ENCODE peak calls at places on chromosomes 3 and 15, in four cellular contexts. M is A549, T is K562, N is GM12878. G is an unnamed sample.

GRCh38 chr3:131218196-131218595 is 163.4 kb upstream of the NUDT16 start:
- DNase-seq in M (no peak), T (no peak), N (no peak), G (peak)

GRCh38 chr3:72346526-72346926 is 501.7 kb downstream of the SHQ1 start:
- DNase-seq in T (no peak), N (no peak), M (no peak), G (peak)

GRCh38 chr15:40755821-40756220 is 767 bp upstream of the RMDN3 start:
- DNase-seq in T (no peak), N (no peak), M (no peak), G (no peak)

GRCh38 chr3:58427661-58428361 is 5.8 kb downstream of the PDHB start:
- DNase-seq in T (no peak), N (no peak), M (no peak), G (no peak)

GRCh38 chr15:85480923-85481322 is 100.5 kb downstream of the AKAP13 start:
- DNase-seq in T (no peak), M (no peak), N (no peak), G (no peak)

GRCh38 chr3:125140817-125141595 is 71.5 kb downstream of the SLC12A8 start:
- DNase-seq in M (no peak), T (no peak), N (no peak), G (no peak)

GRCh38 chr3:126817781-126818180 is 113.7 kb downstream of the CHCHD6 start:
- DNase-seq in T (no peak), N (no peak), M (no peak), G (no peak)

GRCh38 chr15:93989611-93990010 is 241.8 kb upstream of the MCTP2 start:
- DNase-seq in M (no peak), N (no peak), T (no peak), G (no peak)

GRCh38 chr15:42490246-42490742 is 647 bp downstream of the ZNF106 start:
- DNase-seq in M (no peak), N (no peak), T (no peak), G (peak)

GRCh38 chr15:57356636-57357035 is 19.7 kb upstream of the CGNL1 start:
- DNase-seq in M (no peak), T (no peak), N (no peak), G (peak)

GRCh38 chr15:88918738-88919137 is 5.6 kb upstream of the MFGE8 start:
- DNase-seq in N (peak), T (no peak), M (no peak), G (peak)

GRCh38 chr3:72487946-72488735 is 360.1 kb downstream of the SHQ1 start:
- DNase-seq in T (no peak), N (no peak), M (no peak), G (peak)

GRCh38 chr3:99175276-99175801 is 273.8 kb upstream of the DCBLD2 start:
- DNase-seq in T (no peak), M (no peak), N (no peak), G (no peak)

GRCh38 chr15:85973584-85974347 is 105.9 kb upstream of the AGBL1 start:
- DNase-seq in T (no peak), M (no peak), N (no peak), G (no peak)

GRCh38 chr3:26090589-26090988 is 300.7 kb downstream of the OXSM start:
- DNase-seq in N (no peak), M (no peak), T (no peak), G (no peak)

GRCh38 chr3:33006571-33007286 is 55.3 kb downstream of the CCR4 start:
- DNase-seq in T (no peak), M (no peak), N (no peak), G (peak)

GRCh38 chr3:9791127-9791526 is 1.1 kb downstream of the TADA3 start:
- DNase-seq in M (no peak), T (no peak), N (no peak), G (no peak)

GRCh38 chr15:90451215-90451850 is 63.3 kb downstream of the IQGAP1 start:
- DNase-seq in M (no peak), T (no peak), N (no peak), G (peak)

GRCh38 chr3:46239301-46239938 is 2.8 kb upstream of the CCR3 start:
- DNase-seq in T (no peak), N (no peak), M (no peak), G (no peak)

GRCh38 chr3:153144779-153145178 is 17.2 kb upstream of the RAP2B start:
- DNase-seq in M (no peak), N (no peak), T (no peak), G (peak)

GRCh38 chr3:134710313-134710680 is 59.5 kb upstream of the KY start:
- DNase-seq in M (no peak), N (no peak), T (no peak), G (no peak)

GRCh38 chr3:123692671-123693070 is 107.8 kb upstream of the HACD2 start:
- DNase-seq in M (no peak), T (no peak), N (no peak), G (no peak)

GRCh38 chr3:23002846-23003800 is 200.0 kb upstream of the UBE2E2 start:
- DNase-seq in M (no peak), T (no peak), N (no peak), G (peak)

GRCh38 chr3:125398952-125399351 is 23.8 kb upstream of the ZNF148 start:
- DNase-seq in M (no peak), N (no peak), T (peak), G (no peak)

GRCh38 chr15:75606711-75607684 is 18.5 kb downstream of the SNUPN start:
- DNase-seq in M (no peak), T (peak), N (no peak), G (peak)
- TF ChIP-seq CEBPB in M (no peak), T (no peak), N (no peak), G (no peak)

GRCh38 chr3:159432721-159433300 is 555.8 kb upstream of the IL12A start:
- DNase-seq in N (no peak), T (no peak), M (no peak), G (peak)
- TF ChIP-seq RFX5 in N (no peak), T (no peak), M (no peak), G (no peak)

GRCh38 chr3:159605776-159606175 is 382.9 kb upstream of the IL12A start:
- DNase-seq in M (no peak), T (no peak), N (no peak), G (no peak)

GRCh38 chr3:159604151-159604581 is 384.5 kb upstream of the IL12A start:
- DNase-seq in T (no peak), N (no peak), M (no peak), G (peak)

GRCh38 chr3:159607856-159608255 is 380.8 kb upstream of the IL12A start:
- DNase-seq in M (no peak), N (no peak), T (no peak), G (no peak)

GRCh38 chr3:159605101-159605500 is 383.5 kb upstream of the IL12A start:
- DNase-seq in N (no peak), M (no peak), T (no peak), G (no peak)

DNA sequence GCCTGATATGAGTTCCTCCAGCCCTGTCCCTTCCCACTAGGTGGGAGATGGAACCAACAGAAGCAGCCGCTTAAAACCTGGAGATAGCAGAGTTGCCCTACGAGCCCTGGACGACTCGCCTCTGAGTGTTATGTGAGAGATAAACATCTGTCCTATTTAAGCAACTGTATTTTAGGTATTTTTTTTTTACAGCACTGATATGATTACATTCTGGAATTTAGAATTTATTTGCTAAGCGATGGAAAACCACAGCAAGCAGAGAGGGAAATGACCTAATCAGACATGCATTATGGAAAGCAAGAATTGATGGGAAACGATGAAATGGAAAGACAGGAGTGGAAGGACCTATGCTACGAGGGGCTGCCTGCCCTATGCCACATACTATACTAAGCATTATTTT is 379.0 kb upstream of the IL12A start:
- DNase-seq in N (no peak), T (no peak), M (no peak), G (peak)
- TF ChIP-seq RCOR1 in N (no peak), T (no peak), M (no peak), G (no peak)

DNA sequence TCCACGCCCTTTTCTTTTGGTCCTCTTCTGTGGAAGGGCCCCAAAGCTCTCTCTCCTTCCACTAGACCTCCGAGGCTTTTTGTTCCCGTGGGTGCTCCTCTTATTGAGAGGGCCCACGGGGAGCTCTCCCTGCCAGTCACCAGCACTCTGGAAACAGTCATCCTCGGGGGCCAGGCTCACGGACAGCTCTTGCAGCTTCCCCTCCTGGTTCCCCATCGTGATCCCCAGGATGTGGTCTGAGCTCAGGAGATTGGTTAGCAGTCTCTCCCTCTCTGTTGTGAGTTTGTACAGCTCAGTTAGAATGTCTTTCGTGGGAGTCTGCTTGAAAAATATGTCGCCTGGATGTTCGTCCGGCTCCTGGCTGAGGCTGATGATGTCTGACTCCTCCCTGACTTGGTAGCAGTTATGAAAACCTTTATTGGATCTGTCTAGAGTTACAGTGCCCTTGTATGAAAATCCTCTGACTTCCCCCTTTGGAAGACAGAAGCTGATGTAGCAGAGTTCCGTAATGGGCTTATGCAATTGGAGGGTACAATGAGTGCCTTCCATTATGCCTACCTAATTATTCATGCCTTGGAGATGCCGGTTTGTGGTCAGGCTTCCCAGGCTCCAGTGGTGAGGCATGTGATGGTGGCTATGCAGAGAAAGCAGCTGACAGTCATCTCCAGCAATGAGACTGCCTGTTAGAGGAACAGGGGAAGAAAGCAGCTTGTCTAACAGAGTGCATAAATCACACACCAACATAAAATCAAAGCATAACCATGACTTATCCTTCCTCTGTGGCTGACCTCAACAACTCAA is 39.9 kb downstream of the FMN1 start:
- DNase-seq in N (no peak), T (no peak), M (no peak), G (peak)
- TF ChIP-seq CEBPB in N (no peak), T (no peak), M (no peak), G (peak)

GRCh38 chr3:4976109-4976508 is 3.1 kb upstream of the BHLHE40 start:
- DNase-seq in N (no peak), M (peak), T (peak), G (peak)

GRCh38 chr3:4978966-4979400 is 254 bp upstream of the BHLHE40 start:
- DNase-seq in N (peak), M (peak), T (peak), G (peak)

GRCh38 chr3:4978259-4978965 is 825 bp upstream of the BHLHE40 start:
- DNase-seq in N (peak), T (peak), M (peak), G (peak)

GRCh38 chr3:4977889-4978258 is 1.4 kb upstream of the BHLHE40 start:
- DNase-seq in N (no peak), M (no peak), T (no peak), G (no peak)

DNA sequence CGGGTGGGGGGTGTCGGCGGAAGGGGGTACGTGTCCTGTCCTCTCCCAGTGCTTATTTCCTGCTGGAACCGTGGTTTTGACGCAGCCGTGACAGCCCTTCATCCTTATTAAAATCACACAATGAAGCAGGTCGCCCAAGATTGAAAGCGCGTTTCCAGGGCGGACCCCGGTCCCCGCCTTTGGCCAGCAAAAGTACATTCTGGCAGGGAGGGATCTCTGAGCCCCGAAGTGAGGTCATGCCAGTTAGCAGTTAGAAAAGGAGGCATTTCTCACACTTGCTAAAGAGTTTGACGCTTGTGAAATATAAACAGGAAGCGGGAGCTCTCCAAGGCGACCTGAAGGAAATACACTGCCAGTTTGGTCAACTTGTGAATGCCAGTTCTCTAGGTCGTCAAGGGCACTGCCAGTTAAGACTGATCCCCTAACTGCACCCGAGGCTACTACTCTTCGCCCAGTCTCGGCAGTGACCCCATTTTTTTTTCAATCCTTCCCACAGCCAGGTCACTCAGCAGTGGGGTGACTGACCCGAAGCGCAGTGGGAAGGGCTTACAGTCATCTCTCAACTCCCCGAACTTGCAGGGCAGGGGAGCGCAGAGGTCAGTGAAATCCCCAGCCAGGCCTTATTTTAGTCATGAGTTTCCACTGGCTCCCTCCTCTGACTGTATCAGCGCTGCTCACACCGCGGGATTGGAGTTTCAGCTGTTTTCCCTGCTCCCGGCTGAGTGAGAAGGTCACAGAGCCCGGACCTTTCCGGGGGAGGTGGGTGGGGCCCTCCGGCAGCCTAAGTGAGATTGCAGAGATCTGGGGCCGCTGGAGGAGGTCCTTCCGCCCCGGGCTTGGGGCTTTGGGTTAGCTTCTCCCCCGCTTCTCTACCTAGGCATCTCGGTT is 2.0 kb upstream of the BHLHE40 start:
- DNase-seq in M (peak), N (peak), T (peak), G (peak)
- TF ChIP-seq RFX5 in M (no peak), N (peak), T (no peak), G (no peak)

GRCh38 chr3:159817136-159817535 is 171.5 kb upstream of the IL12A start:
- DNase-seq in M (no peak), T (no peak), N (no peak), G (no peak)

GRCh38 chr3:159819676-159820075 is 169.0 kb upstream of the IL12A start:
- DNase-seq in T (no peak), N (no peak), M (no peak), G (no peak)

GRCh38 chr3:159817571-159817970 is 171.1 kb upstream of the IL12A start:
- DNase-seq in T (no peak), M (no peak), N (no peak), G (no peak)

GRCh38 chr3:159818997-159819500 is 169.6 kb upstream of the IL12A start:
- DNase-seq in M (no peak), T (no peak), N (no peak), G (no peak)

GRCh38 chr3:159818399-159818798 is 170.2 kb upstream of the IL12A start:
- DNase-seq in N (no peak), M (no peak), T (no peak), G (no peak)
- TF ChIP-seq RCOR1 in N (no peak), M (no peak), T (no peak), G (no peak)

GRCh38 chr15:50181983-50182232 is at the start of gene SLC27A2:
- DNase-seq in M (peak), T (peak), N (no peak), G (peak)

GRCh38 chr15:50182233-50183013 is 427 bp downstream of the SLC27A2 start:
- DNase-seq in T (no peak), N (no peak), M (peak), G (peak)

GRCh38 chr15:50184863-50185504 is 3.0 kb downstream of the SLC27A2 start:
- DNase-seq in T (no peak), M (no peak), N (no peak), G (no peak)

GRCh38 chr15:50181206-50181982 is 602 bp upstream of the SLC27A2 start:
- DNase-seq in N (no peak), T (no peak), M (no peak), G (no peak)

DNA sequence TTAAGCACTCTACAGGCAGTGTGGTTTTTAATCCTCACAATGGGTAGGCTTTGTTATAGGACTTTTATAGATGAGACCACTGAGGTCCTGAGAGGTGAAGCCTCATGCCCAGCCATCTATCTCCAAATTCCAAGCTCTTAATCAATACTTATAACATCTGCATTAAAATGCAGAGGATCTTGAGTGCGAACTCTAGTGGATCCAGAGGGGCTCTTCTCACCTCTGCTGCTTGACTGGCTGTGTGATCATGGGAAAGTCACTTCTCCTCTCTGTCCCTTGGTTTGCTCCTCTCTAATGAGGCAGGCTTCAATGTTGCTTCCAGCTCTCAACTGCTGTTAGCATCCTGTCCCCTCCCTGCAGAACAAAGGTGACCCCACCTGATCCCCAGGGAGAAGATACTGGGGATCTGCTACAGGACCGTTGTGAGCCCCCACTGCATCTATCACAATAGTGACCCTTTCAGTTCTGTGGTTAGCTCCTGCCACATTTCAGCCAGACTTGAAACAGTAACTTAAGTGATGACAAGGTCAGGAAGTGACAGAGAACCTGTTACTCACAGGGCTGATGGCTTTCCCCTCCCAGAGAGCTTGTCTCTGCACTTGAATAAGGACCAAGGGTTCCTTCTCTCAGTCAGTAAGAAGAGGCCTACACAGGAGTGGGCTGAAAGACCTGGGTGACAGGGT is 1.3 kb downstream of the SLC27A2 start:
- DNase-seq in T (peak), N (no peak), M (no peak), G (no peak)
- TF ChIP-seq CEBPB in T (no peak), N (no peak), M (no peak), G (no peak)

GRCh38 chr3:170962426-170962825 is 54.0 kb upstream of the EIF5A2 start:
- DNase-seq in N (no peak), T (no peak), M (no peak), G (no peak)

GRCh38 chr3:170956647-170957046 is 48.2 kb upstream of the EIF5A2 start:
- DNase-seq in M (no peak), T (no peak), N (no peak), G (no peak)

GRCh38 chr3:170967126-170967525 is 58.7 kb upstream of the EIF5A2 start:
- DNase-seq in T (no peak), N (no peak), M (no peak), G (no peak)

GRCh38 chr3:170966495-170966894 is 58.1 kb upstream of the EIF5A2 start:
- DNase-seq in N (no peak), T (no peak), M (no peak), G (no peak)

GRCh38 chr3:170961616-170962400 is 53.4 kb upstream of the EIF5A2 start:
- DNase-seq in T (peak), M (no peak), N (no peak), G (peak)
- TF ChIP-seq RFX5 in T (no peak), M (no peak), N (no peak), G (no peak)

GRCh38 chr3:71166366-71166765 is 417.2 kb downstream of the FOXP1 start:
- DNase-seq in N (no peak), T (no peak), M (no peak), G (no peak)

GRCh38 chr3:71171246-71171645 is 412.3 kb downstream of the FOXP1 start:
- DNase-seq in N (no peak), M (no peak), T (no peak), G (no peak)

GRCh38 chr3:71168043-71168720 is 415.3 kb downstream of the FOXP1 start:
- DNase-seq in N (no peak), T (no peak), M (no peak), G (peak)

GRCh38 chr3:71166839-71167238 is 416.7 kb downstream of the FOXP1 start:
- DNase-seq in T (no peak), N (no peak), M (no peak), G (no peak)

GRCh38 chr3:71168961-71169411 is 414.5 kb downstream of the FOXP1 start:
- DNase-seq in T (no peak), M (no peak), N (no peak), G (peak)
- TF ChIP-seq RCOR1 in T (no peak), M (no peak), N (no peak), G (no peak)

G was measured in IMR-90.